ENCODE peak calls at places on chromosomes 6 and 20, in eight cellular contexts. E is IMR-90, H is A549, M is HCT116, R is SK-N-SH, F is GM12878, Y is K562, P is HepG2. B is an unnamed sample. For H3K4me1, the result is how much of the 10 kb centered on the place peaks cover.

GRCh38 chr6:133701633-133702331 is 187.1 kb upstream of the TCF21 start:
- DNase-seq in M (no peak), R (no peak), H (no peak), Y (peak), F (no peak), P (no peak), E (peak), B (no peak)

GRCh38 chr6:105474234-105474633 is 71.4 kb upstream of the PREP start:
- DNase-seq in M (no peak), H (no peak), Y (no peak), F (no peak), E (no peak), R (no peak), P (no peak), B (no peak)

GRCh38 chr6:26097268-26097875 is 10.1 kb downstream of the HFE start:
- DNase-seq in H (peak), M (peak), R (peak), E (peak), P (peak), F (no peak), Y (peak), B (no peak)

GRCh38 chr6:41974281-41974825 is 32.7 kb upstream of the CCND3 start:
- DNase-seq in F (no peak), R (no peak), M (no peak), Y (no peak), P (no peak), E (no peak), H (no peak), B (no peak)

GRCh38 chr6:137494281-137494966 is at the start of gene OLIG3:
- DNase-seq in H (no peak), E (no peak), F (no peak), R (no peak), M (no peak), Y (no peak), P (no peak), B (peak)

GRCh38 chr6:105993341-105993740 is 92.8 kb upstream of the PRDM1 start:
- DNase-seq in Y (no peak), F (no peak), E (peak), P (no peak), R (no peak), M (no peak), H (no peak), B (no peak)

GRCh38 chr6:135728589-135728988 is 122.9 kb upstream of the PDE7B start:
- DNase-seq in E (no peak), H (no peak), M (no peak), R (no peak), P (no peak), Y (no peak), F (no peak), B (no peak)

GRCh38 chr6:136113736-136114173 is 136.4 kb downstream of the MTFR2 start:
- DNase-seq in P (no peak), H (no peak), M (no peak), Y (no peak), F (no peak), R (peak), E (peak), B (no peak)

DNA sequence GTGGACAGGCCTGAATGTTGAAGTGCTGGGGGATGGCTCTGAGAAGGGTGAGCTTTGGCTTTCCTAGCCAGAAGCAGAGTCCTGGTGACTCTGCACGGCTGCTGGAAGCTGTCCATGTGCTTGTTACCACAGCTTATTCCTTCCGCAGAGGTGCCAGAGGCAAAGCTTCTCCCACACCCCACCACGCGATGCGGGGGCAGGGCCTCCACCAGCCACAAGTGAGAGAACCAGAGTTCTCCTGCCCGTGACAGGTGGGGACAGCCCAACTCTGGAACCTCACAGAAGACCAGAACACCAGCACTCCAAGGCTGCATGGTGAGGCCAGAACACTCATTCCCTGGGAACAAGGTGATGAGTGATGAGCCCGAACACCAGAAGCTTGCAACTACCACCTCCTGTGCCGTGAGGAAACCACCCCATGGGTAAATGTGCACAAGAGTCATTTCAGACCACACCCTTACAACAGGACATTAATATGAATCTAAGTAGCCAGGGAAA is 36.7 kb downstream of the JAG1 start:
- DNase-seq in P (no peak), R (no peak), F (no peak), E (peak), Y (no peak), H (no peak), M (no peak), B (no peak)
- H3K4me1 ChIP-seq in P (under half), R (under half), F (under half), E (under half), Y (under half), H (half or more), M (under half), B (under half)

GRCh38 chr20:44780226-44780625 is 30.1 kb downstream of the RIMS4 start:
- DNase-seq in M (no peak), E (peak), Y (peak), F (no peak), H (peak), R (no peak), P (peak), B (no peak)
- TF ChIP-seq RAD21 in M (no peak), E (no peak), Y (no peak), F (no peak), H (no peak), R (no peak), P (no peak), B (no peak)

GRCh38 chr6:14883921-14884320 is 361.9 kb upstream of the JARID2 start:
- DNase-seq in F (no peak), E (peak), Y (no peak), P (no peak), R (no peak), M (no peak), H (no peak), B (no peak)

GRCh38 chr6:14882394-14883073 is 363.3 kb upstream of the JARID2 start:
- DNase-seq in M (no peak), H (no peak), Y (no peak), P (no peak), R (no peak), E (peak), F (no peak), B (no peak)

GRCh38 chr6:14887986-14888574 is 357.8 kb upstream of the JARID2 start:
- DNase-seq in Y (no peak), R (no peak), H (no peak), P (no peak), E (no peak), M (no peak), F (no peak), B (no peak)

GRCh38 chr6:14887181-14887580 is 358.7 kb upstream of the JARID2 start:
- DNase-seq in R (no peak), H (no peak), E (no peak), F (no peak), Y (no peak), M (no peak), P (no peak), B (no peak)

GRCh38 chr6:14885471-14885987 is 360.3 kb upstream of the JARID2 start:
- DNase-seq in E (peak), M (no peak), Y (peak), P (no peak), H (no peak), F (no peak), R (no peak), B (no peak)
- H3K4me1 ChIP-seq in E (under half), M (under half), Y (under half), P (under half), H (under half), F (under half), R (under half), B (under half)

DNA sequence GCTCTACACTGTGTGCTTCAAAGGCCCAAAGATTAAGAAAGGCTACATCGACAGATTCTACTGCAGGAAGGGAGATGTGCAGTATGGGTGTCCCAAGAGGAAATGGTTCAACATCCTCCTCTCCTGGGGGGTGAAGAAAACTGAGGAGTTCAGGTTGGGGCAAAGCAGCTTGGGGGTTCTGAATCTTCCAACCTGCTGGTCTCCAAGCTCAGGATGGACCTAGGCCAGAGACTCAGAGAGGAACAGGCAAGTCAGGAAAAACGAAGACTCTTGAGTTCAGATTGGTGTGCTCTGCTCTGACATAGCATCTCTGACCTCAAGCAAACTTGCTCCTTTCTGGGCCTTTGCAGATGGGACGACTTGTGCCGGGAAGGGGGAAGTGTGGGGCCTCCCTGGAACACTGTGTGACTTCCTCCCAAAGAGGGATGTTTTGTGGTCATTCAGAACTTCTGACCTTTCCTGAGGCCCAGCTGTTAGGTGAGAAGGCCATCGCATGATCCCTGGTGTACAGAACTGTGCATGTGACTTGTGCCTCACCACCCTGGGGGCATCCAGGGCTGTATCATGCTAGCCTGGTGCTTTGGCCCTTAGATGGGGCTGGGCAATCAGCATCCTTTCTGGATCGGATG is 31.1 kb downstream of the DAAM2 start:
- DNase-seq in Y (no peak), H (no peak), F (no peak), M (no peak), P (no peak), E (no peak), R (no peak), B (no peak)
- TF ChIP-seq RAD21 in Y (no peak), H (no peak), F (no peak), M (no peak), P (no peak), E (no peak), R (no peak), B (no peak)

GRCh38 chr6:123168892-123169851 is 173.1 kb downstream of the CLVS2 start:
- DNase-seq in Y (no peak), F (no peak), M (no peak), E (no peak), P (no peak), H (no peak), R (no peak), B (no peak)
- H3K4me1 ChIP-seq in Y (under half), F (under half), M (under half), E (under half), P (under half), H (under half), R (under half), B (under half)

GRCh38 chr6:113649276-113649675 is 207.9 kb upstream of the MARCKS start:
- DNase-seq in R (no peak), M (no peak), E (no peak), F (no peak), H (no peak), P (no peak), Y (no peak), B (no peak)
- TF ChIP-seq RAD21 in R (no peak), M (no peak), E (no peak), F (peak), H (no peak), P (no peak), Y (no peak), B (no peak)

GRCh38 chr6:31579546-31580445 is 2.4 kb downstream of the LTB start:
- DNase-seq in H (no peak), Y (no peak), F (no peak), M (no peak), P (no peak), R (no peak), E (no peak), B (no peak)

GRCh38 chr6:31580446-31580755 is 1.8 kb downstream of the LTB start:
- DNase-seq in E (no peak), M (no peak), Y (no peak), H (no peak), R (no peak), F (no peak), P (no peak), B (no peak)

GRCh38 chr6:31581511-31582229 is 554 bp downstream of the LTB start:
- DNase-seq in R (peak), E (no peak), H (no peak), M (no peak), F (no peak), P (no peak), Y (no peak), B (no peak)

GRCh38 chr6:31580807-31581437 is 1.3 kb downstream of the LTB start:
- DNase-seq in Y (peak), M (peak), R (peak), F (no peak), E (peak), H (peak), P (peak), B (peak)

DNA sequence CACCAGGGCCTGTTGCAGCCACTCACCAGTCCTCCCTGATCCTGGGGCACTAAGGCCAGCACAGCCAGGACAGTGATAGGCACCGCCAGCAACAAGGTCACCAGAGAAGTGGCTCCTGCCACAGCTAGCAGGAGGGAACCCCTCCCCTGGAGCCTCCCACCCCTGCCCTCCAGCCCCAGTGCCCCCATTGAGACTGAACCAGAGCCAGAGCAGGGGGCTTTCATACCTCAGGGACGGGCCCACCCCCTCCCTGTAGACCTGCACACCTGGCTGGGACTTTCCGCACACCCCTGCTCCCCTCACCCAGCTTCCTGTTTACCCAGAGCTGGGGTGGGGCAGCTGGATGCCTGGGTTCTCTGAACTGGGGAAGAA is at the start of gene LTB:
- DNase-seq in Y (no peak), E (no peak), R (no peak), F (no peak), H (no peak), P (no peak), M (no peak), B (no peak)
- H3K4me1 ChIP-seq in Y (under half), E (under half), R (under half), F (half or more), H (under half), P (under half), M (under half), B (under half)

GRCh38 chr20:59567585-59568508 is 36.5 kb upstream of the PHACTR3 start:
- DNase-seq in H (no peak), R (no peak), P (no peak), E (no peak), M (no peak), F (no peak), Y (no peak), B (no peak)

GRCh38 chr20:59566631-59567524 is 37.5 kb upstream of the PHACTR3 start:
- DNase-seq in E (no peak), Y (no peak), F (no peak), H (no peak), P (no peak), R (no peak), M (no peak), B (no peak)

GRCh38 chr20:59564171-59564570 is 40.2 kb upstream of the PHACTR3 start:
- DNase-seq in M (no peak), Y (peak), E (no peak), F (no peak), H (no peak), R (peak), P (no peak), B (no peak)

GRCh38 chr20:59564943-59565342 is 39.4 kb upstream of the PHACTR3 start:
- DNase-seq in Y (no peak), E (no peak), F (no peak), M (no peak), H (no peak), P (no peak), R (no peak), B (no peak)

GRCh38 chr20:59565768-59566461 is 38.4 kb upstream of the PHACTR3 start:
- DNase-seq in P (no peak), E (no peak), F (no peak), M (no peak), Y (no peak), R (no peak), H (no peak), B (no peak)
- TF ChIP-seq RAD21 in P (no peak), E (no peak), F (no peak), M (no peak), Y (no peak), R (no peak), H (no peak), B (no peak)

DNA sequence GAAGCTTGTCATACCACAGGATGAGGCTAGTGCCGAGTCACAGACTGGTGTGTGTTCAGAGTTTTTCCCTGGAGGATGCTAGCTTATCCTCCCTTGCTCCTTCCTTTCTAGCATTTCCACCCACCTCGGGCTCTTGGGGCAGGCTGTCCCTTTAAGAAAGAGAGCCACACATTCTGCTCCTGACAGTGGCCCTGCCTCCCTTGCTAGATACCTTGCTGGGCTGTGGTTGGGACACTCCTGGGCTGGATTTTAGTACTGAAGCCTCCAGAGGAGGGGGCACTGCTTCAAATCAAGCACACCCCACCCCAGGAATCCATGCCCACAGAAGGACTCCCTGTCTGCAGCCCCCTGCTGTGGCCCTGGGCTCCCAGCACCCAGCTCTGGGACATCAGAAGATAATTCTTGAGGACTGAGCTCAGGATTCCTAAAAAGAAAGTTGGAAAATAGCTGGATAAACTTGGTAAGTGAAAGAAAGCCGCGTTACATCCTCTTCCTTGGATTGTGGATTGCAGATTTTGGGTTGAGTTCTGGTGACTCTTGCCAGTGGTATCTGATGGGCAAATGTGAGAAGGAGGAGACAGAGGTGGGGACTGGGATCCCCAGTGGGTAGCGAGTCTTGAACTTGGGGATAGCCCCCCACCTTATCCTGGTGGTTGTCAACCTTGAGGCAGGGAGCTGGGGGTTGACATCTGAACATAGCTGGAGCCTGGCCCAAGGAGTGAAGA is 29.0 kb downstream of the DAAM2 start:
- DNase-seq in R (no peak), M (no peak), P (no peak), Y (no peak), F (no peak), E (no peak), H (no peak), B (no peak)
- H3K4me1 ChIP-seq in R (under half), M (under half), P (under half), Y (under half), F (under half), E (under half), H (under half), B (under half)

B was measured in H1.